ENCODE peak calls at places on chromosomes 2 and 18, in nine cellular contexts. N is renal cortical epithelial cell; G is stimulated activated CD4-positive, alpha-beta T cell treated with anti-CD3 and anti-CD28 coated beads, Interleukin-15, amount 100 ng/mL, for 24 hours; D is activated CD4-positive, alpha-beta T cell treated with anti-CD3 and anti-CD28 coated beads, Interleukin-2, amount 50 U/mL, for 24 hours; J is cardiac fibroblast; Y is fibroblast of mammary gland; S is iPS-NIHi11; Z is type B pancreatic cell; Q is ELF-1. O is an unnamed sample.

GRCh38 chr18:51195602-51196115 is 1.8 kb downstream of the MEX3C start:
- DNase-seq in N (peak; percentile 71), G (peak; percentile 37), D (no peak), J (peak; percentile 54), Y (peak; percentile 34), S (peak; percentile 46), Z (no peak), Q (peak; percentile 79), O (peak; percentile 65)

GRCh38 chr2:120794716-120795115 is 59.0 kb downstream of the GLI2 start:
- DNase-seq in N (peak; percentile 7), G (no peak), D (no peak), J (peak; percentile 76), Y (peak; percentile 81), S (no peak), Z (no peak), Q (no peak), O (no peak)

GRCh38 chr2:120740765-120741513 is 5.3 kb downstream of the GLI2 start:
- DNase-seq in N (no peak), G (no peak), D (no peak), J (peak; percentile 32), Y (no peak), S (peak; percentile 67), Z (no peak), Q (peak; percentile 91), O (no peak)

GRCh38 chr2:127143851-127144782 is 37.2 kb upstream of the BIN1 start:
- DNase-seq in N (peak; percentile 74), G (no peak), D (no peak), J (peak; percentile 88), Y (peak; percentile 88), S (no peak), Z (no peak), Q (peak; percentile 36), O (no peak)

GRCh38 chr2:23926289-23926749 is 604 bp downstream of the ATAD2B start:
- DNase-seq in N (no peak), G (peak; percentile 57), D (no peak), J (no peak), Y (no peak), S (peak; percentile 57), Z (no peak), Q (peak; percentile 74), O (peak; percentile 43)

GRCh38 chr2:109609352-109610024 is 4.3 kb downstream of the SEPTIN10 start:
- DNase-seq in N (peak; percentile 69), G (no peak), D (no peak), J (peak; percentile 81), Y (peak; percentile 47), S (no peak), Z (no peak), Q (no peak), O (no peak)

GRCh38 chr2:109120166-109120565 is 8.8 kb upstream of the SH3RF3 start:
- DNase-seq in N (no peak), G (no peak), D (no peak), J (no peak), Y (no peak), S (no peak), Z (peak; percentile 59), Q (no peak), O (no peak)

GRCh38 chr2:218217366-218218309 is 649 bp downstream of the ARPC2 start:
- DNase-seq in N (no peak), G (peak; percentile 85), D (peak; percentile 63), J (peak; percentile 38), Y (no peak), S (peak; percentile 71), Z (peak; percentile 71), Q (peak; percentile 64), O (peak; percentile 40)

GRCh38 chr18:42574871-42575270 is 540.6 kb downstream of the RIT2 start:
- DNase-seq in N (no peak), G (no peak), D (no peak), J (no peak), Y (no peak), S (no peak), Z (no peak), Q (no peak), O (peak; percentile 83)

GRCh38 chr2:101768480-101769077 is 71.1 kb downstream of the MAP4K4 start:
- DNase-seq in N (no peak), G (no peak), D (no peak), J (no peak), Y (no peak), S (no peak), Z (no peak), Q (no peak), O (no peak)

GRCh38 chr18:38654966-38655365 is 1089.4 kb upstream of the CELF4 start:
- DNase-seq in N (no peak), G (no peak), D (no peak), J (no peak), Y (no peak), S (no peak), Z (no peak), Q (no peak), O (no peak)

GRCh38 chr18:27674411-27674810 is 489.3 kb upstream of the CHST9 start:
- DNase-seq in N (no peak), G (no peak), D (no peak), J (no peak), Y (no peak), S (no peak), Z (no peak), Q (no peak), O (no peak)

GRCh38 chr2:2846379-2847130 is 515.5 kb upstream of the MYT1L start:
- DNase-seq in N (no peak), G (no peak), D (no peak), J (no peak), Y (no peak), S (no peak), Z (no peak), Q (peak; percentile 23), O (peak; percentile 99)

GRCh38 chr2:85390941-85391669 is 19.1 kb downstream of the CAPG start:
- DNase-seq in N (no peak), G (peak; percentile 79), D (peak; percentile 51), J (peak; percentile 54), Y (peak; percentile 44), S (peak; percentile 83), Z (no peak), Q (peak; percentile 86), O (no peak)

GRCh38 chr2:159030674-159031380 is 62.4 kb downstream of the TANC1 start:
- DNase-seq in N (peak; percentile 86), G (no peak), D (no peak), J (peak; percentile 62), Y (peak; percentile 76), S (peak; percentile 54), Z (no peak), Q (peak; percentile 93), O (no peak)

GRCh38 chr2:240465765-240466578 is 30.5 kb downstream of the GPC1 start:
- DNase-seq in N (no peak), G (no peak), D (no peak), J (no peak), Y (no peak), S (peak; percentile 8), Z (peak; percentile 70), Q (peak; percentile 8), O (no peak)

GRCh38 chr2:191646612-191646902 is 31.4 kb upstream of the NABP1 start:
- DNase-seq in N (no peak), G (no peak), D (no peak), J (peak; percentile 74), Y (peak; percentile 38), S (no peak), Z (no peak), Q (no peak), O (no peak)

GRCh38 chr2:3981446-3981845 is 278.1 kb downstream of the DCDC2C start:
- DNase-seq in N (no peak), G (no peak), D (no peak), J (no peak), Y (no peak), S (no peak), Z (no peak), Q (no peak), O (no peak)

GRCh38 chr2:233698740-233699139 is 6.0 kb downstream of the UGT1A6 start:
- DNase-seq in N (no peak), G (no peak), D (no peak), J (no peak), Y (no peak), S (no peak), Z (no peak), Q (no peak), O (no peak)

GRCh38 chr18:23793051-23793450 is 103.8 kb downstream of the LAMA3 start:
- DNase-seq in N (no peak), G (no peak), D (no peak), J (no peak), Y (no peak), S (no peak), Z (no peak), Q (peak; percentile 77), O (no peak)

GRCh38 chr18:12645751-12646203 is 12.1 kb downstream of the SPIRE1 start:
- DNase-seq in N (peak; percentile 56), G (no peak), D (no peak), J (no peak), Y (peak; percentile 48), S (no peak), Z (no peak), Q (peak; percentile 63), O (peak; percentile 84)

GRCh38 chr2:223815186-223815883 is 22.0 kb downstream of the AP1S3 start:
- DNase-seq in N (peak; percentile 100), G (no peak), D (no peak), J (peak; percentile 95), Y (peak; percentile 99), S (no peak), Z (no peak), Q (no peak), O (peak; percentile 17)

GRCh38 chr18:74857901-74858300 is 260.2 kb downstream of the ZNF407 start:
- DNase-seq in N (no peak), G (no peak), D (no peak), J (no peak), Y (no peak), S (no peak), Z (no peak), Q (no peak), O (no peak)

GRCh38 chr2:202720226-202720625 is 85.5 kb downstream of the FAM117B start:
- DNase-seq in N (no peak), G (no peak), D (no peak), J (no peak), Y (no peak), S (no peak), Z (no peak), Q (no peak), O (no peak)

GRCh38 chr2:23813438-23813837 is 113.5 kb downstream of the ATAD2B start:
- DNase-seq in N (no peak), G (no peak), D (no peak), J (no peak), Y (no peak), S (no peak), Z (no peak), Q (no peak), O (no peak)

GRCh38 chr2:10489842-10490555 is 41.9 kb upstream of the ODC1 start:
- DNase-seq in N (no peak), G (no peak), D (no peak), J (peak; percentile 77), Y (peak; percentile 17), S (no peak), Z (no peak), Q (no peak), O (no peak)

GRCh38 chr2:231661422-231662027 is 46.8 kb upstream of the PTMA start:
- DNase-seq in N (no peak), G (no peak), D (no peak), J (no peak), Y (no peak), S (no peak), Z (no peak), Q (no peak), O (no peak)

GRCh38 chr2:172870396-172870795 is 134.8 kb downstream of the RAPGEF4 start:
- DNase-seq in N (no peak), G (no peak), D (no peak), J (no peak), Y (no peak), S (no peak), Z (no peak), Q (no peak), O (no peak)

GRCh38 chr2:82001614-82002013 is 1697.1 kb upstream of the LRRTM1 start:
- DNase-seq in N (no peak), G (no peak), D (no peak), J (no peak), Y (no peak), S (no peak), Z (no peak), Q (no peak), O (no peak)

GRCh38 chr2:10036095-10036879 is 7.1 kb upstream of the KLF11 start:
- DNase-seq in N (peak; percentile 93), G (peak; percentile 52), D (no peak), J (peak; percentile 69), Y (peak; percentile 66), S (peak; percentile 63), Z (no peak), Q (no peak), O (no peak)

GRCh38 chr18:58522157-58522556 is 106.7 kb downstream of the ALPK2 start:
- DNase-seq in N (peak; percentile 92), G (no peak), D (no peak), J (no peak), Y (no peak), S (no peak), Z (no peak), Q (no peak), O (no peak)